ENCODE peak calls at places on chromosomes 16 and 17, in ten cellular contexts. One of them, this sample, is unnamed.

GRCh38 chr16:22660441-22661160 is 149.9 kb downstream of the NPIPB5 start:
- DNase-seq in GM10248: no peak
- DNase-seq in fibroblast of lung: no peak
- DNase-seq in esophagus squamous epithelium: no peak
- DNase-seq in brain microvascular endothelial cell: no peak
- DNase-seq in cardiac muscle cell: no peak
- DNase-seq in K562: no peak
- DNase-seq in GM13977: no peak
- DNase-seq in breast epithelium: no peak
- DNase-seq in lower leg skin: no peak
- DNase-seq in this sample: no peak

GRCh38 chr17:145671-146541 is 8.5 kb downstream of the SCGB1C2 start:
- DNase-seq in GM10248: no peak
- DNase-seq in fibroblast of lung: no peak
- DNase-seq in esophagus squamous epithelium: no peak
- DNase-seq in brain microvascular endothelial cell: no peak
- DNase-seq in cardiac muscle cell: no peak
- DNase-seq in K562: no peak
- DNase-seq in GM13977: no peak
- DNase-seq in breast epithelium: peak; percentile 46
- DNase-seq in lower leg skin: peak; percentile 11
- DNase-seq in this sample: peak; percentile 13

GRCh38 chr16:10325783-10326543 is 59.9 kb upstream of the ATF7IP2 start:
- DNase-seq in GM10248: no peak
- DNase-seq in fibroblast of lung: peak; percentile 50
- DNase-seq in esophagus squamous epithelium: no peak
- DNase-seq in brain microvascular endothelial cell: no peak
- DNase-seq in cardiac muscle cell: peak; percentile 32
- DNase-seq in K562: no peak
- DNase-seq in GM13977: no peak
- DNase-seq in breast epithelium: no peak
- DNase-seq in lower leg skin: no peak
- DNase-seq in this sample: no peak

GRCh38 chr17:5446786-5447185 is 7.8 kb upstream of the C1QBP start:
- DNase-seq in GM10248: no peak
- DNase-seq in fibroblast of lung: no peak
- DNase-seq in esophagus squamous epithelium: no peak
- DNase-seq in brain microvascular endothelial cell: no peak
- DNase-seq in cardiac muscle cell: no peak
- DNase-seq in K562: no peak
- DNase-seq in GM13977: no peak
- DNase-seq in breast epithelium: no peak
- DNase-seq in lower leg skin: no peak
- DNase-seq in this sample: no peak

GRCh38 chr16:89981414-89981813 is 32.9 kb downstream of the DEF8 start:
- DNase-seq in GM10248: peak; percentile 67
- DNase-seq in fibroblast of lung: no peak
- DNase-seq in esophagus squamous epithelium: no peak
- DNase-seq in brain microvascular endothelial cell: no peak
- DNase-seq in cardiac muscle cell: no peak
- DNase-seq in K562: no peak
- DNase-seq in GM13977: no peak
- DNase-seq in breast epithelium: no peak
- DNase-seq in lower leg skin: no peak
- DNase-seq in this sample: no peak

GRCh38 chr17:11554042-11554441 is 44.2 kb upstream of the DNAH9 start:
- DNase-seq in GM10248: no peak
- DNase-seq in fibroblast of lung: no peak
- DNase-seq in esophagus squamous epithelium: no peak
- DNase-seq in brain microvascular endothelial cell: no peak
- DNase-seq in cardiac muscle cell: no peak
- DNase-seq in K562: no peak
- DNase-seq in GM13977: no peak
- DNase-seq in breast epithelium: no peak
- DNase-seq in lower leg skin: no peak
- DNase-seq in this sample: no peak

GRCh38 chr17:17206149-17206912 is at the start of gene PLD6:
- DNase-seq in GM10248: peak; percentile 94
- DNase-seq in fibroblast of lung: peak; percentile 52
- DNase-seq in esophagus squamous epithelium: peak; percentile 52
- DNase-seq in brain microvascular endothelial cell: peak; percentile 33
- DNase-seq in cardiac muscle cell: peak; percentile 67
- DNase-seq in K562: peak; percentile 88
- DNase-seq in GM13977: peak; percentile 98
- DNase-seq in breast epithelium: peak; percentile 87
- DNase-seq in lower leg skin: peak; percentile 79
- DNase-seq in this sample: peak; percentile 85

GRCh38 chr16:22291860-22292692 is 5.1 kb upstream of the POLR3E start:
- DNase-seq in GM10248: no peak
- DNase-seq in fibroblast of lung: no peak
- DNase-seq in esophagus squamous epithelium: no peak
- DNase-seq in brain microvascular endothelial cell: no peak
- DNase-seq in cardiac muscle cell: peak; percentile 69
- DNase-seq in K562: peak; percentile 8
- DNase-seq in GM13977: no peak
- DNase-seq in breast epithelium: no peak
- DNase-seq in lower leg skin: no peak
- DNase-seq in this sample: no peak

GRCh38 chr17:8711291-8711690 is 33.3 kb downstream of the CCDC42 start:
- DNase-seq in GM10248: no peak
- DNase-seq in fibroblast of lung: no peak
- DNase-seq in esophagus squamous epithelium: no peak
- DNase-seq in brain microvascular endothelial cell: no peak
- DNase-seq in cardiac muscle cell: no peak
- DNase-seq in K562: no peak
- DNase-seq in GM13977: no peak
- DNase-seq in breast epithelium: no peak
- DNase-seq in lower leg skin: no peak
- DNase-seq in this sample: no peak

GRCh38 chr16:2288701-2289100 is 20.8 kb upstream of the RNPS1 start:
- DNase-seq in GM10248: no peak
- DNase-seq in fibroblast of lung: no peak
- DNase-seq in esophagus squamous epithelium: no peak
- DNase-seq in brain microvascular endothelial cell: no peak
- DNase-seq in cardiac muscle cell: no peak
- DNase-seq in K562: no peak
- DNase-seq in GM13977: no peak
- DNase-seq in breast epithelium: no peak
- DNase-seq in lower leg skin: no peak
- DNase-seq in this sample: no peak

GRCh38 chr16:84194470-84195200 is 3.7 kb downstream of the ADAD2 start:
- DNase-seq in GM10248: no peak
- DNase-seq in fibroblast of lung: no peak
- DNase-seq in esophagus squamous epithelium: no peak
- DNase-seq in brain microvascular endothelial cell: no peak
- DNase-seq in cardiac muscle cell: no peak
- DNase-seq in K562: no peak
- DNase-seq in GM13977: peak; percentile 57
- DNase-seq in breast epithelium: no peak
- DNase-seq in lower leg skin: no peak
- DNase-seq in this sample: no peak

GRCh38 chr16:85245307-85246172 is 133.3 kb upstream of the CIBAR2 start:
- DNase-seq in GM10248: peak; percentile 78
- DNase-seq in fibroblast of lung: peak; percentile 72
- DNase-seq in esophagus squamous epithelium: no peak
- DNase-seq in brain microvascular endothelial cell: peak; percentile 56
- DNase-seq in cardiac muscle cell: peak; percentile 80
- DNase-seq in K562: peak; percentile 86
- DNase-seq in GM13977: peak; percentile 73
- DNase-seq in breast epithelium: no peak
- DNase-seq in lower leg skin: no peak
- DNase-seq in this sample: no peak

GRCh38 chr17:49227436-49228261 is 2.9 kb downstream of the PHOSPHO1 start:
- DNase-seq in GM10248: peak; percentile 81
- DNase-seq in fibroblast of lung: peak; percentile 42
- DNase-seq in esophagus squamous epithelium: no peak
- DNase-seq in brain microvascular endothelial cell: peak; percentile 37
- DNase-seq in cardiac muscle cell: peak; percentile 66
- DNase-seq in K562: peak; percentile 80
- DNase-seq in GM13977: peak; percentile 88
- DNase-seq in breast epithelium: no peak
- DNase-seq in lower leg skin: peak; percentile 71
- DNase-seq in this sample: peak; percentile 66

GRCh38 chr16:52496051-52496876 is 50.7 kb downstream of the TOX3 start:
- DNase-seq in GM10248: no peak
- DNase-seq in fibroblast of lung: no peak
- DNase-seq in esophagus squamous epithelium: no peak
- DNase-seq in brain microvascular endothelial cell: no peak
- DNase-seq in cardiac muscle cell: no peak
- DNase-seq in K562: no peak
- DNase-seq in GM13977: no peak
- DNase-seq in breast epithelium: no peak
- DNase-seq in lower leg skin: no peak
- DNase-seq in this sample: no peak

GRCh38 chr16:7086842-7087616 is 245.6 kb upstream of the RBFOX1 start:
- DNase-seq in GM10248: no peak
- DNase-seq in fibroblast of lung: no peak
- DNase-seq in esophagus squamous epithelium: no peak
- DNase-seq in brain microvascular endothelial cell: no peak
- DNase-seq in cardiac muscle cell: no peak
- DNase-seq in K562: no peak
- DNase-seq in GM13977: no peak
- DNase-seq in breast epithelium: no peak
- DNase-seq in lower leg skin: no peak
- DNase-seq in this sample: no peak

GRCh38 chr17:48127371-48128051 is 19.9 kb downstream of the SNX11 start:
- DNase-seq in GM10248: no peak
- DNase-seq in fibroblast of lung: peak; percentile 52
- DNase-seq in esophagus squamous epithelium: no peak
- DNase-seq in brain microvascular endothelial cell: no peak
- DNase-seq in cardiac muscle cell: peak; percentile 7
- DNase-seq in K562: no peak
- DNase-seq in GM13977: no peak
- DNase-seq in breast epithelium: no peak
- DNase-seq in lower leg skin: no peak
- DNase-seq in this sample: no peak

GRCh38 chr16:21130811-21131210 is 19.8 kb downstream of the DNAH3 start:
- DNase-seq in GM10248: no peak
- DNase-seq in fibroblast of lung: no peak
- DNase-seq in esophagus squamous epithelium: no peak
- DNase-seq in brain microvascular endothelial cell: no peak
- DNase-seq in cardiac muscle cell: no peak
- DNase-seq in K562: no peak
- DNase-seq in GM13977: no peak
- DNase-seq in breast epithelium: no peak
- DNase-seq in lower leg skin: no peak
- DNase-seq in this sample: no peak

GRCh38 chr16:17404903-17405691 is 65.7 kb downstream of the XYLT1 start:
- DNase-seq in GM10248: no peak
- DNase-seq in fibroblast of lung: peak; percentile 88
- DNase-seq in esophagus squamous epithelium: no peak
- DNase-seq in brain microvascular endothelial cell: no peak
- DNase-seq in cardiac muscle cell: peak; percentile 85
- DNase-seq in K562: no peak
- DNase-seq in GM13977: no peak
- DNase-seq in breast epithelium: no peak
- DNase-seq in lower leg skin: peak; percentile 69
- DNase-seq in this sample: no peak

GRCh38 chr16:72677662-72678447 is 370.1 kb downstream of the ZFHX3 start:
- DNase-seq in GM10248: no peak
- DNase-seq in fibroblast of lung: peak; percentile 74
- DNase-seq in esophagus squamous epithelium: no peak
- DNase-seq in brain microvascular endothelial cell: peak; percentile 66
- DNase-seq in cardiac muscle cell: no peak
- DNase-seq in K562: no peak
- DNase-seq in GM13977: no peak
- DNase-seq in breast epithelium: no peak
- DNase-seq in lower leg skin: no peak
- DNase-seq in this sample: no peak

GRCh38 chr17:81995463-81996231 is 18.2 kb downstream of the ASPSCR1 start:
- DNase-seq in GM10248: no peak
- DNase-seq in fibroblast of lung: no peak
- DNase-seq in esophagus squamous epithelium: no peak
- DNase-seq in brain microvascular endothelial cell: no peak
- DNase-seq in cardiac muscle cell: no peak
- DNase-seq in K562: no peak
- DNase-seq in GM13977: no peak
- DNase-seq in breast epithelium: no peak
- DNase-seq in lower leg skin: no peak
- DNase-seq in this sample: no peak
- TF ChIP-seq CTCF in GM10248: no peak
- TF ChIP-seq CTCF in fibroblast of lung: no peak
- TF ChIP-seq CTCF in esophagus squamous epithelium: no peak
- TF ChIP-seq CTCF in brain microvascular endothelial cell: no peak
- TF ChIP-seq CTCF in cardiac muscle cell: no peak
- TF ChIP-seq CTCF in K562: no peak
- TF ChIP-seq CTCF in GM13977: no peak
- TF ChIP-seq CTCF in breast epithelium: no peak
- TF ChIP-seq CTCF in lower leg skin: no peak
- TF ChIP-seq CTCF in this sample: no peak

GRCh38 chr17:1865252-1866037 is 35.6 kb downstream of the RPA1 start:
- DNase-seq in GM10248: peak; percentile 59
- DNase-seq in fibroblast of lung: peak; percentile 4
- DNase-seq in esophagus squamous epithelium: no peak
- DNase-seq in brain microvascular endothelial cell: peak; percentile 16
- DNase-seq in cardiac muscle cell: peak; percentile 49
- DNase-seq in K562: peak; percentile 47
- DNase-seq in GM13977: peak; percentile 56
- DNase-seq in breast epithelium: no peak
- DNase-seq in lower leg skin: no peak
- DNase-seq in this sample: no peak
- TF ChIP-seq CTCF in GM10248: peak; percentile 42
- TF ChIP-seq CTCF in fibroblast of lung: peak; percentile 51
- TF ChIP-seq CTCF in esophagus squamous epithelium: peak; percentile 72
- TF ChIP-seq CTCF in brain microvascular endothelial cell: peak; percentile 71
- TF ChIP-seq CTCF in cardiac muscle cell: peak; percentile 59
- TF ChIP-seq CTCF in K562: peak; percentile 57
- TF ChIP-seq CTCF in GM13977: peak; percentile 59
- TF ChIP-seq CTCF in breast epithelium: peak; percentile 40
- TF ChIP-seq CTCF in lower leg skin: no peak
- TF ChIP-seq CTCF in this sample: no peak

DNA sequence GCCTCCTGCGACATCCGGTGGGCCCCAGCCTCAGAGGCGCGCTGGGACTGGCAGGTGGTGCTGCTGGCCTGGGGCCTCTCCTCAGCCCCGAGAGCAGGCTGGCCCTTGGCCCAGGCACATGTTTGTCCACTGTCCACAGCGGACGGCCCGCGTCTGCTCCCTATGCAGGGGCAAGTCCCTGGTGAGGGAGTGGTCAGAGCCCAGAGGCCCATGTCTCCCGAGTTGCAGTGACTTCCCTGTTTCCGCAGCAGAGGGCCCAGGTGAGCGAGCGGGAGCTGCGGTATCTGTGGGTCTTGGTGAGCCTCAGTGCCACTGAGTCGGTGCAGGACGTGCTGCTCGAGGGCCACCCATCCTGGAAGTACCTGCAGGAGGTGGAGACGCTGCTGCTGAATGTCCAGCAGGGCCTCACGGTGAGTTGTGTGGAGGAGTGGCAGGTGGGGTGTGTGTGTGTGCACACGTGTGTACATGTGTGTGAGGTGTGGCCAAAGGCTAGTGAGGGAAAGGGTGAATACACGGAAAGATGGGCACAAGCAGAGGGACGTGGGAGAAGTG is 10.4 kb downstream of the IL34 start:
- DNase-seq in GM10248: no peak
- DNase-seq in fibroblast of lung: no peak
- DNase-seq in esophagus squamous epithelium: no peak
- DNase-seq in brain microvascular endothelial cell: no peak
- DNase-seq in cardiac muscle cell: no peak
- DNase-seq in K562: no peak
- DNase-seq in GM13977: no peak
- DNase-seq in breast epithelium: no peak
- DNase-seq in lower leg skin: no peak
- DNase-seq in this sample: no peak
- TF ChIP-seq CTCF in GM10248: no peak
- TF ChIP-seq CTCF in fibroblast of lung: no peak
- TF ChIP-seq CTCF in esophagus squamous epithelium: no peak
- TF ChIP-seq CTCF in brain microvascular endothelial cell: peak; percentile 5
- TF ChIP-seq CTCF in cardiac muscle cell: no peak
- TF ChIP-seq CTCF in K562: peak; percentile 19
- TF ChIP-seq CTCF in GM13977: no peak
- TF ChIP-seq CTCF in breast epithelium: no peak
- TF ChIP-seq CTCF in lower leg skin: no peak
- TF ChIP-seq CTCF in this sample: no peak

GRCh38 chr17:34527908-34528470 is 51.4 kb upstream of the TMEM132E start:
- DNase-seq in GM10248: no peak
- DNase-seq in fibroblast of lung: no peak
- DNase-seq in esophagus squamous epithelium: no peak
- DNase-seq in brain microvascular endothelial cell: no peak
- DNase-seq in cardiac muscle cell: no peak
- DNase-seq in K562: peak; percentile 34
- DNase-seq in GM13977: no peak
- DNase-seq in breast epithelium: no peak
- DNase-seq in lower leg skin: no peak
- DNase-seq in this sample: no peak
- TF ChIP-seq CTCF in GM10248: no peak
- TF ChIP-seq CTCF in fibroblast of lung: no peak
- TF ChIP-seq CTCF in esophagus squamous epithelium: no peak
- TF ChIP-seq CTCF in brain microvascular endothelial cell: no peak
- TF ChIP-seq CTCF in cardiac muscle cell: no peak
- TF ChIP-seq CTCF in K562: peak; percentile 60
- TF ChIP-seq CTCF in GM13977: peak; percentile 12
- TF ChIP-seq CTCF in breast epithelium: no peak
- TF ChIP-seq CTCF in lower leg skin: no peak
- TF ChIP-seq CTCF in this sample: no peak